ENCODE peak calls at places on chromosomes 12 and 14, in four cellular contexts. X is PC-3, K is AG10803, C is progenitor cell of endocrine pancreas. Q is an unnamed sample.

GRCh38 chr12:96587691-96588090 is 98.3 kb downstream of the CFAP54 start:
- DNase-seq in X (peak; percentile 46), K (no peak), C (no peak), Q (no peak)

GRCh38 chr14:52926994-52927393 is 23.9 kb downstream of the FERMT2 start:
- DNase-seq in C (no peak), X (peak; percentile 58), K (peak; percentile 48), Q (no peak)

GRCh38 chr12:107783406-107784376 is 9.2 kb downstream of the ASCL4 start:
- DNase-seq in X (no peak), K (no peak), C (no peak), Q (no peak)

GRCh38 chr14:87944987-87945604 is 47.9 kb downstream of the GALC start:
- DNase-seq in K (peak; percentile 66), X (peak; percentile 66), C (no peak), Q (no peak)

GRCh38 chr12:41743835-41744234 is 400.8 kb downstream of the GXYLT1 start:
- DNase-seq in X (peak; percentile 57), K (no peak), C (no peak), Q (no peak)

GRCh38 chr12:109770104-109770860 is 56.7 kb downstream of the FAM222A start:
- DNase-seq in K (no peak), C (no peak), X (no peak), Q (no peak)

GRCh38 chr12:15853877-15854276 is 28.3 kb upstream of the STRAP start:
- DNase-seq in C (no peak), K (no peak), X (no peak), Q (no peak)

GRCh38 chr12:50059440-50060119 is 2.2 kb downstream of the ASIC1 start:
- DNase-seq in K (no peak), C (no peak), X (no peak), Q (no peak)

GRCh38 chr12:53752651-53753050 is 872 bp upstream of the CISTR start:
- DNase-seq in K (no peak), X (no peak), C (no peak), Q (no peak)

GRCh38 chr12:754238-754816 is 1.9 kb downstream of the WNK1 start:
- DNase-seq in C (no peak), K (no peak), X (peak; percentile 49), Q (no peak)

GRCh38 chr12:82519508-82519907 is 161.2 kb downstream of the METTL25 start:
- DNase-seq in X (no peak), C (no peak), K (no peak), Q (no peak)

GRCh38 chr12:82522762-82523161 is 163.9 kb upstream of the TMTC2 start:
- DNase-seq in X (no peak), K (no peak), C (no peak), Q (no peak)

GRCh38 chr12:82522285-82522684 is 164.0 kb downstream of the METTL25 start:
- DNase-seq in K (no peak), C (no peak), X (no peak), Q (no peak)

GRCh38 chr12:82517027-82517426 is 158.7 kb downstream of the METTL25 start:
- DNase-seq in C (no peak), K (peak; percentile 1), X (peak; percentile 58), Q (peak; percentile 20)

GRCh38 chr12:82517808-82518207 is 159.5 kb downstream of the METTL25 start:
- DNase-seq in C (no peak), K (no peak), X (peak; percentile 14), Q (no peak)
- TF ChIP-seq CTCF in C (no peak), K (no peak), X (no peak), Q (no peak)

GRCh38 chr12:120774169-120774916 is 48.7 kb downstream of the ACADS start:
- DNase-seq in K (no peak), C (no peak), X (no peak), Q (no peak)

GRCh38 chr12:120771097-120771496 is 45.5 kb downstream of the ACADS start:
- DNase-seq in C (no peak), K (no peak), X (no peak), Q (no peak)

GRCh38 chr12:120775862-120776552 is 50.4 kb downstream of the ACADS start:
- DNase-seq in K (no peak), C (no peak), X (no peak), Q (no peak)
- TF ChIP-seq CTCF in K (no peak), C (peak; percentile 24), X (peak; percentile 44), Q (peak; percentile 82)

GRCh38 chr12:88432536-88433462 is 147.5 kb downstream of the KITLG start:
- DNase-seq in C (no peak), X (peak; percentile 37), K (peak; percentile 62), Q (no peak)

GRCh38 chr12:88428350-88428749 is 151.9 kb downstream of the KITLG start:
- DNase-seq in X (no peak), K (no peak), C (no peak), Q (no peak)

DNA sequence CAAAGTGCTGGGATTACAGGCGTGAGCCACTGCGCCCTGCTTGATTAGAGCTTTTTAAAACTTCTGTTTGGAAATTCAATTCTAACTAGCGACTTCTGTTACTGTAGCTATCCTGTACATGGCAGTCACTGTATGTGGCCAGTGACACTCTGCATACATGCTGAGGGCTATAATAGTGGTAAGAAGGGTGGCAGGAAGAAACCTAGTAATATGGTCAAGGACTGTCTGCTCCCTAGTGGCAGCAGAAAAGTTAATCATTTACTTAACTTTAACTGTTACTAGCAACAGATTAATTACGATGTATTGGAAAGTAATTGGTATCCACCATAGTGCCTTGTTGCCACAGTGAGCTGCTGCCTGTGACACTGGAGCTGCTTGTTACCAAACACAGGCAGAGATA is 149.0 kb downstream of the KITLG start:
- DNase-seq in X (no peak), K (no peak), C (no peak), Q (no peak)
- TF ChIP-seq CTCF in X (no peak), K (no peak), C (no peak), Q (no peak)

GRCh38 chr14:37251778-37252177 is 54.0 kb downstream of the MIPOL1 start:
- DNase-seq in K (no peak), X (peak; percentile 40), C (no peak), Q (no peak)
- TF ChIP-seq CTCF in K (no peak), X (peak; percentile 39), C (peak; percentile 56), Q (peak; percentile 40)

DNA sequence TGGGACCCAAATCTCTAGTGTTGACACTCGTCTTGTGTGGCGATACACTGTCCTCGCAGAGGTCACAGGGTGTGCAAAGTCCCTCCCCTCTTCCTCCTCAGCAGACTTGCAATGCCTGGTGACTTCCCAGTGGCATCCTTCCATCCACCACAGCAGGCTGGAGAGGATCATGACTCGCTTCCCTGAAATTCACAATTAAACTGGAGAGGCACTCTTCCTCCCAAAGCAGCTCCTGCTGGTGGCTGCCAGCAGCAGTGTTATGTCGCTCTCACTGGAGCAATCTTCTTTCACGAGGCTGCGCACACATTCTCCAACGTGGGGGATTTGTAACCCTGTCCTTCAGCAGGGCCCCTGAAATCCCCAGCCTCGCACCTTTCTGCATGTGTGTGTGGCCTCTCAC is 145.2 kb upstream of the TMCC3 start:
- DNase-seq in X (peak; percentile 81), C (no peak), K (peak; percentile 62), Q (no peak)
- TF ChIP-seq CTCF in X (peak; percentile 37), C (no peak), K (peak; percentile 13), Q (no peak)

GRCh38 chr12:6615802-6616201 is 8.6 kb upstream of the CHD4 start:
- DNase-seq in K (no peak), X (no peak), C (no peak), Q (no peak)

GRCh38 chr12:6614513-6615177 is 7.5 kb upstream of the CHD4 start:
- DNase-seq in C (no peak), K (no peak), X (no peak), Q (no peak)

GRCh38 chr12:6620885-6621274 is 13.7 kb upstream of the CHD4 start:
- DNase-seq in X (no peak), C (no peak), K (no peak), Q (no peak)

GRCh38 chr12:6618483-6618882 is 11.3 kb upstream of the CHD4 start:
- DNase-seq in X (no peak), K (no peak), C (no peak), Q (no peak)

GRCh38 chr12:6620137-6620884 is 13.1 kb upstream of the CHD4 start:
- DNase-seq in K (peak; percentile 44), X (no peak), C (peak; percentile 85), Q (peak; percentile 84)
- TF ChIP-seq CTCF in K (peak; percentile 54), X (no peak), C (peak; percentile 96), Q (peak; percentile 87)

GRCh38 chr14:90599339-90599738 is 202.5 kb downstream of the CALM1 start:
- DNase-seq in C (no peak), X (no peak), K (no peak), Q (no peak)

GRCh38 chr14:90597961-90598360 is 201.1 kb downstream of the CALM1 start:
- DNase-seq in C (no peak), X (no peak), K (no peak), Q (no peak)

GRCh38 chr14:90600619-90601018 is 203.8 kb downstream of the CALM1 start:
- DNase-seq in K (no peak), C (no peak), X (no peak), Q (no peak)

GRCh38 chr14:90601521-90601920 is 204.7 kb downstream of the CALM1 start:
- DNase-seq in K (no peak), C (no peak), X (no peak), Q (no peak)

GRCh38 chr14:90599748-90600507 is 203.1 kb downstream of the CALM1 start:
- DNase-seq in C (no peak), K (peak; percentile 4), X (peak; percentile 41), Q (no peak)
- TF ChIP-seq CTCF in C (peak; percentile 16), K (no peak), X (peak; percentile 45), Q (no peak)

DNA sequence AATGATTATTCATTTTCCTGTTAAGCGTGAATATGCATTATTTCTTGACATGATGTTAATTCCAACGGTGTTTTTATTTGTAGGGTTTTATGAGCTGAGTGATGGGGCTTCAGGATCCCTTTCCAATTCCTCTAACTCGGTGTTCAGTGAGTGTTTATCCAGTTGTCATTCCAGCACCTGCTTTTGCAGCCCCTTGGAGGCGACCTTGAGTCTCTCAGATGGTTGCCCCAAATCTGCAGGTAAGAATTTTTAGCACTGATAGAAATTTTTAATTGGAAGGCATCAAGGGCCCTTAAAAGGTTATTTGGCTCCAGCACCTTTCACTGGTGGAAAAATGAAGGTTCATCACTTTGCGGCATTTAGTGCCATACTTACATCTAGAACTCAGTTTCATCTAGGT is 3.7 kb downstream of the DACT1 start:
- DNase-seq in K (no peak), X (peak; percentile 45), C (no peak), Q (no peak)
- TF ChIP-seq CTCF in K (peak; percentile 7), X (peak; percentile 84), C (peak; percentile 7), Q (peak; percentile 26)

DNA sequence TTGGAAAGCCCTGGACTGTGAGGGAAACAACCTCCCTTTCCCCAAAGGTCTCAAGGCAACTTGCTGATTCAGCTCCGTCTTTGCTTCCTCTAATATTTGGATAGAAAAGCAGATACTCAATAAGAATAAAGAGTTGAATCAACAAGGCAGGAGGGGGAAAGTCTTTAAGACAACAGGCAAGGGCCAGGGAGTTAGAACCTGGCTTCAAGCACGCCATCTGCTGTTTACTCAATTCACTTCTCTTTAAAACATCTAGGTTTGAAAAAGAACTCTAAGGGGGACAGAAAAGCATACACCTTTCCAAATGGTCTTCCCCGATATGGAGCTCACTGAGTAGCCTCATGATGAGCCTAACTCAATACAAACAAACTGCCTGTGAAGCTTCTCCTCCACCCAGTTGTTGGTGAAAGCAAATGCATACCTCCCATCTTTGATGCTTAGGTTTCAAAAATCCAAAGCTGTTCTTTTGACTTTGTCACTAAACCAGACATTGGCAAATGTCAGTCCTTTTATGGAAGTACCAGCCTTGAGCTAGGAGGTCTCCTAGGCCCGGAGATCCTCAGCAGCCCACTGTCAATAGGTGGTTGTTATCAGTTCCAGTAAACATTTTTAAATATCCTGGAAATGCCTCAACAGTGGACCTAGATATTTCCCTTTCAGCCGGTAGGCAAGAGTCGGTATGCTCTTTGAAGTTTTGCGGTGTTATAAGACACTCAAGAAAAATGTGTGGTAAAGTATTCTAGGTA is 76.2 kb downstream of the SAMD4A start:
- DNase-seq in C (no peak), K (peak; percentile 43), X (peak; percentile 46), Q (no peak)
- TF ChIP-seq CTCF in C (peak; percentile 23), K (peak; percentile 35), X (peak; percentile 63), Q (no peak)

GRCh38 chr12:125610971-125611370 is 545.7 kb downstream of the AACS start:
- DNase-seq in K (no peak), X (no peak), C (no peak), Q (no peak)
- TF ChIP-seq CTCF in K (no peak), X (no peak), C (no peak), Q (no peak)

Q was measured in endothelial cell.